ENCODE peak calls at places on chromosomes 12 and 14, in seven cellular contexts. R is transverse colon, B is AG04450, J is sigmoid colon, X is uterus, A is tibial artery, L is A673. K is an unnamed sample. For H3K27me3, the result is how much of the 10 kb centered on the place peaks cover.

GRCh38 chr14:34345718-34346465 is 116.1 kb downstream of the SPTSSA start:
- DNase-seq in X (no peak), J (no peak), A (no peak), B (no peak), L (no peak), R (no peak), K (no peak)

GRCh38 chr12:45336331-45336730 is 120.4 kb downstream of the ANO6 start:
- DNase-seq in B (peak), J (no peak), X (no peak), L (peak), R (no peak), A (no peak), K (no peak)

GRCh38 chr14:68886109-68886434 is 93.0 kb downstream of the ACTN1 start:
- DNase-seq in A (no peak), J (peak), X (no peak), L (peak), B (no peak), R (no peak), K (no peak)

GRCh38 chr12:124191024-124191359 is 103.9 kb upstream of the RFLNA start:
- DNase-seq in A (no peak), J (no peak), L (peak), B (no peak), X (no peak), R (no peak), K (no peak)

GRCh38 chr12:42213023-42213422 is 25.0 kb downstream of the YAF2 start:
- DNase-seq in B (no peak), R (peak), L (no peak), J (no peak), A (no peak), X (no peak), K (no peak)

GRCh38 chr14:87935081-87935828 is 57.7 kb downstream of the GALC start:
- DNase-seq in R (no peak), A (no peak), L (no peak), X (no peak), B (no peak), J (no peak), K (no peak)

GRCh38 chr12:30909721-30910350 is 16.7 kb upstream of the TSPAN11 start:
- DNase-seq in L (peak), X (no peak), J (no peak), R (no peak), A (no peak), B (no peak), K (no peak)

GRCh38 chr12:51900323-51900889 is 6.9 kb upstream of the ACVRL1 start:
- DNase-seq in B (no peak), J (peak), X (no peak), L (no peak), A (peak), R (no peak), K (no peak)

GRCh38 chr12:116697305-116698130 is 40.4 kb downstream of the SPRING1 start:
- DNase-seq in X (no peak), L (peak), A (no peak), J (no peak), R (no peak), B (no peak), K (no peak)

GRCh38 chr14:100289916-100290606 is 16.2 kb downstream of the SLC25A29 start:
- DNase-seq in L (no peak), J (no peak), X (peak), R (peak), B (no peak), A (peak), K (no peak)

GRCh38 chr12:41663487-41664258 is 475.6 kb downstream of the PDZRN4 start:
- DNase-seq in X (no peak), B (no peak), R (no peak), L (peak), A (no peak), J (no peak), K (no peak)

GRCh38 chr12:109890620-109891019 is 9.5 kb upstream of the TCHP start:
- DNase-seq in L (no peak), A (no peak), B (no peak), R (no peak), X (no peak), J (no peak), K (no peak)

DNA sequence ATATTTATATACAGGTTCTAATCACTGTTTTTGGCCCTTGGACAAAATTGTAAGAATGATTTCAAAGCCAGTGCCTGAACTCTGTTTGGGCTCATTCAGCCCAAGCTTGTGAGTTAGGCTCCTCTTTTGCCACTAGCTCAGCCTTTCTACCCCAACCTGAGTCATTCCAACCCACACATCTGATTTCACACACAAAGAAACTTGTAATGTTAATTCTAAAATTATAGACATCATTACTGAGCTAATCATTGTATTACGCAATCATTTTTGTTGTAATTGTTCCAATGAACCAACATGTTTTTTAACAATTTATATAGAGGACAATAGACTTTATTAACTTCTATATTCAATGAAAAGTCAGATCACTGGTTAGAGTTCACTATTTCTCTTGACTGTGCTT is 441.1 kb downstream of the ETNK1 start:
- DNase-seq in L (no peak), A (no peak), J (no peak), R (no peak), X (no peak), B (no peak), K (no peak)
- H3K27me3 ChIP-seq in L (under half), A (under half), J (under half), R (under half), X (under half), B (under half), K (under half)

GRCh38 chr12:89477633-89478279 is 46.8 kb downstream of the GALNT4 start:
- DNase-seq in A (no peak), R (no peak), X (no peak), J (no peak), L (no peak), B (no peak), K (no peak)
- TF ChIP-seq CTCF in A (no peak), R (no peak), X (no peak), J (no peak), L (peak), B (no peak), K (peak)

DNA sequence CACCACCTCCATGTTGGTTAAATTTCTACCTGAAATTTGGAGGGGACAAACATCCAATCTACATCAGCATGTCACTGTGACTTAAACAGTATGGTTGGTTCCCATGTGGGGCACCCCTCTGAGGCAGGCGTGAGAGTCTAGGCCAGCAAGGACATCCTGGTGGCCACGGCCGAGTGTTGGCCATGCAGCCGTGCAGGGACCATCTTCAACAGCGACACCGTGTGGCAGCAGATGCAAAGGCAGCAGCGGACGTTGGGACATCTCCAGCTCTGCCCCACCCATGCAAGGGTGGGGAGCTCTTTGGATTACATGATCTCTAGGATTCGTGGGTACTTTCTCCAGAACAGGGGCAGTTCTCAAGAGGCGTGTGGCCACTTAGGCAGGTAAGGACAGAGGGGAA is 49.8 kb downstream of the NOC4L start:
- DNase-seq in X (no peak), A (no peak), R (no peak), B (no peak), J (no peak), L (no peak), K (no peak)
- H3K27me3 ChIP-seq in X (under half), A (under half), R (under half), B (under half), J (under half), L (under half), K (under half)

GRCh38 chr14:104925941-104926609 is 1.4 kb downstream of the PLD4 start:
- DNase-seq in R (no peak), X (no peak), B (no peak), J (no peak), A (no peak), L (no peak), K (no peak)
- TF ChIP-seq CTCF in R (no peak), X (no peak), B (no peak), J (no peak), A (no peak), L (no peak), K (no peak)

K was measured in GM06990.